ENCODE peak calls at places on chromosome 4, in nine cellular contexts. C is tibial artery; S is T47D; O is lower leg skin; Q is ascending aorta; H is astrocyte of the spinal cord; K is NCI-H2029 treated with DMSO at 0.1 percent for 48 hours; W is activated naive CD8-positive, alpha-beta T cell treated with anti-CD3 and anti-CD28 coated beads, Interleukin-2, amount 50 U/mL, for 16 hours; X is NCI-H510A. U is an unnamed sample.

GRCh38 chr4:42151568-42152506 is 618 bp downstream of the BEND4 start:
- DNase-seq in X (peak; percentile 6), C (no peak), S (no peak), Q (no peak), H (no peak), O (no peak), K (no peak), W (no peak), U (no peak)

GRCh38 chr4:31370866-31371465 is 650.8 kb downstream of the PCDH7 start:
- DNase-seq in Q (no peak), H (peak; percentile 60), S (no peak), X (no peak), W (no peak), C (no peak), K (peak; percentile 23), O (no peak), U (no peak)

GRCh38 chr4:90174622-90175023 is 47.4 kb downstream of the CCSER1 start:
- DNase-seq in W (no peak), K (no peak), O (no peak), Q (no peak), H (no peak), C (no peak), X (no peak), S (no peak), U (no peak)

GRCh38 chr4:128639586-128640270 is 169.8 kb upstream of the JADE1 start:
- DNase-seq in H (no peak), K (no peak), S (no peak), W (no peak), C (no peak), O (no peak), Q (no peak), X (no peak), U (no peak)

GRCh38 chr4:137541866-137542648 is 9.8 kb upstream of the PCDH18 start:
- DNase-seq in O (no peak), W (no peak), S (no peak), C (no peak), K (no peak), H (no peak), X (no peak), Q (no peak), U (no peak)

GRCh38 chr4:138494931-138495330 is 252.8 kb upstream of the SLC7A11 start:
- DNase-seq in W (no peak), X (peak; percentile 19), S (no peak), H (peak; percentile 4), C (no peak), Q (no peak), K (no peak), O (no peak), U (no peak)

GRCh38 chr4:86939123-86939522 is 4.3 kb downstream of the AFF1 start:
- DNase-seq in X (no peak), H (no peak), O (no peak), S (no peak), C (no peak), K (no peak), Q (no peak), W (no peak), U (no peak)

GRCh38 chr4:5746829-5747745 is 36.1 kb downstream of the EVC start:
- DNase-seq in O (no peak), X (no peak), H (peak; percentile 43), S (no peak), Q (no peak), W (no peak), K (no peak), C (peak; percentile 62), U (peak; percentile 70)

GRCh38 chr4:23888421-23889319 is 1.2 kb downstream of the PPARGC1A start:
- DNase-seq in W (no peak), H (peak; percentile 50), C (peak; percentile 64), Q (no peak), K (peak; percentile 52), S (no peak), X (no peak), O (no peak), U (no peak)

GRCh38 chr4:166493828-166494432 is 620.9 kb downstream of the TLL1 start:
- DNase-seq in Q (no peak), W (no peak), H (peak; percentile 15), X (no peak), K (no peak), O (no peak), C (no peak), S (no peak), U (no peak)

U was measured in coronary artery.